ENCODE peak calls at places on chromosomes 4 and X, in four cellular contexts. One of them, this sample, is unnamed.

GRCh38 chrX:10467793-10468192 is 152.6 kb downstream of the MID1 start:
- DNase-seq in AG10803: peak
- DNase-seq in H1: no peak
- DNase-seq in foreskin melanocyte: no peak
- DNase-seq in this sample: peak

GRCh38 chr4:8919651-8920288 is 48.1 kb upstream of the HMX1 start:
- DNase-seq in AG10803: no peak
- DNase-seq in H1: no peak
- DNase-seq in foreskin melanocyte: no peak
- DNase-seq in this sample: no peak

GRCh38 chr4:146582864-146583263 is 55.8 kb upstream of the POU4F2 start:
- DNase-seq in AG10803: no peak
- DNase-seq in H1: no peak
- DNase-seq in foreskin melanocyte: no peak
- DNase-seq in this sample: no peak

GRCh38 chrX:639151-639550 is 8.6 kb downstream of the SHOX start:
- DNase-seq in AG10803: no peak
- DNase-seq in foreskin melanocyte: no peak
- DNase-seq in H1: no peak
- DNase-seq in this sample: no peak

GRCh38 chr4:164748375-164748774 is 5.6 kb upstream of the SMIM31 start:
- DNase-seq in foreskin melanocyte: no peak
- DNase-seq in H1: no peak
- DNase-seq in AG10803: peak
- DNase-seq in this sample: peak

GRCh38 chr4:40453912-40454311 is 118.8 kb downstream of the CHRNA9 start:
- DNase-seq in foreskin melanocyte: no peak
- DNase-seq in AG10803: no peak
- DNase-seq in H1: no peak
- DNase-seq in this sample: no peak

GRCh38 chrX:10648608-10649007 is 28.2 kb upstream of the MID1 start:
- DNase-seq in AG10803: peak
- DNase-seq in foreskin melanocyte: no peak
- DNase-seq in H1: no peak
- DNase-seq in this sample: peak

GRCh38 chr4:45438047-45438446 is 685.8 kb downstream of the GABRG1 start:
- DNase-seq in H1: no peak
- DNase-seq in foreskin melanocyte: no peak
- DNase-seq in AG10803: no peak
- DNase-seq in this sample: no peak

GRCh38 chrX:151738751-151739150 is 4.2 kb downstream of the CNGA2 start:
- DNase-seq in foreskin melanocyte: no peak
- DNase-seq in AG10803: no peak
- DNase-seq in H1: no peak
- DNase-seq in this sample: no peak

GRCh38 chrX:11929476-11929875 is 171.4 kb downstream of the MSL3 start:
- DNase-seq in foreskin melanocyte: no peak
- DNase-seq in H1: no peak
- DNase-seq in AG10803: no peak
- DNase-seq in this sample: peak

GRCh38 chrX:136810493-136810892 is 29.8 kb upstream of the ARHGEF6 start:
- DNase-seq in foreskin melanocyte: no peak
- DNase-seq in H1: no peak
- DNase-seq in AG10803: no peak
- DNase-seq in this sample: no peak

GRCh38 chrX:81195712-81196111 is 6.0 kb downstream of the HMGN5 start:
- DNase-seq in foreskin melanocyte: peak
- DNase-seq in AG10803: peak
- DNase-seq in H1: no peak
- DNase-seq in this sample: peak

GRCh38 chrX:3820170-3820569 is 106.7 kb upstream of the PRKX start:
- DNase-seq in H1: no peak
- DNase-seq in foreskin melanocyte: peak
- DNase-seq in AG10803: peak
- DNase-seq in this sample: peak

GRCh38 chr4:163505374-163505773 is 10.9 kb downstream of the TMA16 start:
- DNase-seq in H1: no peak
- DNase-seq in foreskin melanocyte: no peak
- DNase-seq in AG10803: peak
- DNase-seq in this sample: no peak

GRCh38 chr4:169800541-169800940 is 42.8 kb upstream of the HPF1 start:
- DNase-seq in foreskin melanocyte: peak
- DNase-seq in H1: no peak
- DNase-seq in AG10803: no peak
- DNase-seq in this sample: no peak

GRCh38 chrX:105820247-105820646 is 2.1 kb upstream of the NRK start:
- DNase-seq in H1: no peak
- DNase-seq in AG10803: no peak
- DNase-seq in foreskin melanocyte: no peak
- DNase-seq in this sample: no peak

GRCh38 chr4:73068496-73069337 is 799 bp downstream of the COX18 start:
- DNase-seq in AG10803: peak
- DNase-seq in foreskin melanocyte: peak
- DNase-seq in H1: no peak
- DNase-seq in this sample: no peak

GRCh38 chrX:24148535-24149345 is 789 bp upstream of the ZFX start:
- DNase-seq in foreskin melanocyte: no peak
- DNase-seq in AG10803: peak
- DNase-seq in H1: no peak
- DNase-seq in this sample: no peak

GRCh38 chr4:156255205-156255604 is 301.5 kb upstream of the CTSO start:
- DNase-seq in AG10803: no peak
- DNase-seq in H1: no peak
- DNase-seq in foreskin melanocyte: no peak
- DNase-seq in this sample: no peak

GRCh38 chr4:120132935-120133334 is 66.3 kb upstream of the MAD2L1 start:
- DNase-seq in AG10803: no peak
- DNase-seq in H1: no peak
- DNase-seq in foreskin melanocyte: no peak
- DNase-seq in this sample: peak

GRCh38 chr4:15376594-15376993 is 51.2 kb upstream of the C1QTNF7 start:
- DNase-seq in foreskin melanocyte: no peak
- DNase-seq in AG10803: no peak
- DNase-seq in H1: peak
- DNase-seq in this sample: peak

GRCh38 chr4:107317596-107317995 is 281.5 kb upstream of the DKK2 start:
- DNase-seq in AG10803: peak
- DNase-seq in H1: no peak
- DNase-seq in foreskin melanocyte: no peak
- DNase-seq in this sample: no peak

GRCh38 chrX:135086197-135086854 is 34.0 kb downstream of the ETDB start:
- DNase-seq in foreskin melanocyte: peak
- DNase-seq in H1: no peak
- DNase-seq in AG10803: peak
- DNase-seq in this sample: peak

GRCh38 chr4:165765053-165765452 is 108.0 kb upstream of the TLL1 start:
- DNase-seq in H1: no peak
- DNase-seq in foreskin melanocyte: no peak
- DNase-seq in AG10803: no peak
- DNase-seq in this sample: no peak

GRCh38 chrX:133609151-133609550 is 193.9 kb upstream of the GPC4 start:
- DNase-seq in AG10803: no peak
- DNase-seq in H1: no peak
- DNase-seq in foreskin melanocyte: no peak
- DNase-seq in this sample: no peak

GRCh38 chrX:69493766-69494165 is 10.4 kb upstream of the NALF2 start:
- DNase-seq in H1: no peak
- DNase-seq in AG10803: no peak
- DNase-seq in foreskin melanocyte: no peak
- DNase-seq in this sample: no peak

GRCh38 chr4:2798399-2799301 is 5.8 kb downstream of the SH3BP2 start:
- DNase-seq in H1: no peak
- DNase-seq in AG10803: no peak
- DNase-seq in foreskin melanocyte: no peak
- DNase-seq in this sample: no peak

GRCh38 chr4:48262926-48263325 is 6.7 kb downstream of the TEC start:
- DNase-seq in AG10803: peak
- DNase-seq in H1: no peak
- DNase-seq in foreskin melanocyte: no peak
- DNase-seq in this sample: peak

GRCh38 chrX:101409043-101409442 is 1.0 kb downstream of the HNRNPH2 start:
- DNase-seq in H1: no peak
- DNase-seq in foreskin melanocyte: no peak
- DNase-seq in AG10803: no peak
- DNase-seq in this sample: no peak

GRCh38 chr4:99966692-99967091 is 16.6 kb upstream of the H2AZ1 start:
- DNase-seq in AG10803: no peak
- DNase-seq in foreskin melanocyte: no peak
- DNase-seq in H1: no peak
- DNase-seq in this sample: peak